ENCODE peak calls at places on chromosomes 1 and 21, in nine cellular contexts. B, Y, H, X, C, Q, G, D and O are unnamed samples.
A peak's percentile ranks its signal among the peaks of the same experiment; 100 is the strongest.

GRCh38 chr1:185681034-185681633 is 53.1 kb upstream of the HMCN1 start:
- DNase-seq in B (peak; percentile 21), Y (peak; percentile 59), H (no peak), X (peak; percentile 81), C (peak; percentile 58), Q (no peak), G (peak; percentile 4), D (peak; percentile 25), O (no peak)

GRCh38 chr1:197391303-197392226 is 123.5 kb downstream of the CRB1 start:
- DNase-seq in B (no peak), Y (no peak), H (no peak), X (no peak), C (no peak), Q (no peak), G (no peak), D (no peak), O (no peak)

GRCh38 chr1:89739013-89739843 is 81.6 kb upstream of the LRRC8D start:
- DNase-seq in B (no peak), Y (no peak), H (no peak), X (peak; percentile 60), C (peak; percentile 51), Q (no peak), G (no peak), D (peak; percentile 32), O (no peak)

GRCh38 chr1:48203287-48203900 is 19.1 kb upstream of the SLC5A9 start:
- DNase-seq in B (peak; percentile 35), Y (peak; percentile 62), H (no peak), X (peak; percentile 62), C (peak; percentile 50), Q (no peak), G (no peak), D (peak; percentile 42), O (no peak)

GRCh38 chr1:37676281-37677243 is 15.8 kb upstream of the CDCA8 start:
- DNase-seq in B (no peak), Y (peak; percentile 51), H (no peak), X (no peak), C (no peak), Q (no peak), G (no peak), D (peak; percentile 67), O (no peak)

GRCh38 chr1:113768916-113769598 is 9.8 kb upstream of the PHTF1 start:
- DNase-seq in B (no peak), Y (no peak), H (no peak), X (no peak), C (no peak), Q (no peak), G (no peak), D (no peak), O (no peak)

GRCh38 chr21:41168391-41169257 is 664 bp downstream of the BACE2 start:
- DNase-seq in B (peak; percentile 7), Y (peak; percentile 66), H (peak; percentile 62), X (peak; percentile 52), C (peak; percentile 62), Q (peak; percentile 84), G (peak; percentile 37), D (peak; percentile 28), O (no peak)

GRCh38 chr1:236079703-236080245 is 14.9 kb upstream of the NID1 start:
- DNase-seq in B (no peak), Y (no peak), H (no peak), X (no peak), C (no peak), Q (no peak), G (no peak), D (no peak), O (no peak)

GRCh38 chr1:236301080-236301957 is 19.6 kb upstream of the ERO1B start:
- DNase-seq in B (no peak), Y (no peak), H (peak; percentile 48), X (no peak), C (no peak), Q (no peak), G (no peak), D (no peak), O (no peak)

GRCh38 chr1:151763990-151764389 is 694 bp upstream of the MRPL9 start:
- DNase-seq in B (no peak), Y (no peak), H (no peak), X (no peak), C (peak; percentile 30), Q (no peak), G (no peak), D (no peak), O (no peak)

GRCh38 chr1:245177071-245177900 is 22.5 kb downstream of the KIF26B start:
- DNase-seq in B (no peak), Y (peak; percentile 43), H (peak; percentile 50), X (peak; percentile 49), C (no peak), Q (no peak), G (no peak), D (no peak), O (no peak)

GRCh38 chr1:14693996-14694395 is 95.5 kb downstream of the KAZN start:
- DNase-seq in B (no peak), Y (no peak), H (no peak), X (no peak), C (no peak), Q (no peak), G (no peak), D (no peak), O (no peak)

DNA sequence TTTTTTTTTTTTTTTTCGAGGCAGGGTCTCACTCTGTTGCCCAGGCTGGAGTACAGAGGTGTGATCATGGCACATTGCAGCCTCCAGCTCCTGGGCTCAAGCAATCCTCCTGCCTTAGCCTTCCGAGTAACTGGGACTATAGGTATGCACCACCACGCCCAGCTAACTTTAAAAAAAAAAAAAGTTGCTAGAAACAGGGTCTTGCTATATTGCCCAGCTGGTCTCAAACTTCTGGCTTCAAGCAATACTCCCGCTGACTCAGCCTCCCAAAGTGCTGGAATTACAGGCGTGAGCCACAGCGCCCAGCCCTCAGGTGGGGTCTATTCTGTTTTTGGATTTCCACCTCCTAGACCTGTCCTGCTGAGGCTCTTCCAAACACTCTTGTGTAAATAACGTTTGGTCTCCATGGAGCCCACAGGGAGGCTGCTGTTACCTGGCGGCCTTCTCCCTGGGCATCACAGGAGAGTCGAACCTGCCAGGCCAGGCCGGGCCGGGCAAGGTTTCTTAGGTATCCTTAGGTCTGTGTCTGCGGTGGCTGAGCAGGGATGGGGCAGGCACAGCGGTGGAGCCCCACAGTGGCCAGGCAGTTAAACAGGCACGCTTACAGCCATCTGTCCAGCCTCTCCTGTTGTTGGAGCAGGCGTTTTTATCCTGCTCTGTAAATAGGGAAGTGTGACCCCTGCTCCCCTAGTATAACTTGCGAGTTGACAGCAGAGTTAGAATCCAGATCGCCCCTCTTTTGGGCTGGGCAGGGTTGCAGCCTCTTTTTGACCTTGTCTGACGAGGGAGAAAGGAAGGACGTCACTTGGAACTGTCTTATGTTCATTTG is 18.8 kb downstream of the PLEKHM2 start:
- DNase-seq in B (no peak), Y (peak; percentile 39), H (no peak), X (peak; percentile 45), C (peak; percentile 59), Q (no peak), G (no peak), D (no peak), O (no peak)
- TF ChIP-seq CTCF in B (peak; percentile 7), Y (peak; percentile 23), H (no peak), X (no peak), C (peak; percentile 39), Q (no peak), G (no peak), D (no peak), O (peak; percentile 15)

GRCh38 chr1:46244656-46245371 is 2.7 kb upstream of the RAD54L start:
- DNase-seq in B (peak; percentile 47), Y (no peak), H (no peak), X (peak; percentile 38), C (peak; percentile 37), Q (no peak), G (no peak), D (peak; percentile 51), O (no peak)

GRCh38 chr1:46242918-46243317 is 4.6 kb upstream of the RAD54L start:
- DNase-seq in B (no peak), Y (no peak), H (no peak), X (no peak), C (no peak), Q (no peak), G (no peak), D (no peak), O (no peak)

GRCh38 chr1:46246548-46247432 is 773 bp upstream of the RAD54L start:
- DNase-seq in B (peak; percentile 81), Y (peak; percentile 74), H (no peak), X (no peak), C (peak; percentile 49), Q (no peak), G (no peak), D (peak; percentile 40), O (peak; percentile 76)

GRCh38 chr1:46247433-46248121 is at the start of gene RAD54L:
- DNase-seq in B (peak; percentile 94), Y (peak; percentile 99), H (peak; percentile 98), X (peak; percentile 99), C (peak; percentile 99), Q (peak; percentile 98), G (peak; percentile 94), D (peak; percentile 99), O (peak; percentile 95)

GRCh38 chr1:46248122-46248920 is 758 bp downstream of the RAD54L start:
- DNase-seq in B (peak; percentile 37), Y (peak; percentile 45), H (peak; percentile 71), X (peak; percentile 82), C (peak; percentile 29), Q (peak; percentile 66), G (peak; percentile 24), D (peak; percentile 24), O (no peak)
- TF ChIP-seq CTCF in B (no peak), Y (no peak), H (no peak), X (no peak), C (peak; percentile 20), Q (no peak), G (peak; percentile 43), D (no peak), O (peak; percentile 56)

GRCh38 chr1:153655333-153655732 is 3.2 kb upstream of the SNAPIN start:
- DNase-seq in B (no peak), Y (peak; percentile 12), H (no peak), X (no peak), C (no peak), Q (peak; percentile 14), G (no peak), D (no peak), O (no peak)

GRCh38 chr1:153661111-153661708 is 2.7 kb downstream of the SNAPIN start:
- DNase-seq in B (no peak), Y (no peak), H (no peak), X (no peak), C (no peak), Q (peak; percentile 34), G (no peak), D (no peak), O (no peak)

GRCh38 chr1:153659656-153660055 is 1.2 kb downstream of the SNAPIN start:
- DNase-seq in B (no peak), Y (no peak), H (peak; percentile 20), X (no peak), C (no peak), Q (peak; percentile 56), G (no peak), D (no peak), O (no peak)

GRCh38 chr1:153659175-153659534 is 652 bp downstream of the SNAPIN start:
- DNase-seq in B (no peak), Y (no peak), H (no peak), X (no peak), C (no peak), Q (no peak), G (no peak), D (no peak), O (no peak)

GRCh38 chr1:153658400-153659174 is at the start of gene SNAPIN:
- DNase-seq in B (peak; percentile 91), Y (peak; percentile 95), H (peak; percentile 91), X (peak; percentile 95), C (peak; percentile 82), Q (peak; percentile 95), G (peak; percentile 90), D (peak; percentile 93), O (peak; percentile 91)
- TF ChIP-seq CTCF in B (no peak), Y (no peak), H (no peak), X (no peak), C (no peak), Q (peak; percentile 14), G (peak; percentile 33), D (no peak), O (peak; percentile 27)

GRCh38 chr1:29379438-29380073 is 143.2 kb downstream of the PTPRU start:
- DNase-seq in B (no peak), Y (no peak), H (no peak), X (peak; percentile 44), C (peak; percentile 73), Q (no peak), G (peak; percentile 11), D (no peak), O (peak; percentile 27)
- TF ChIP-seq CTCF in B (peak; percentile 28), Y (peak; percentile 44), H (no peak), X (peak; percentile 63), C (peak; percentile 94), Q (no peak), G (peak; percentile 77), D (peak; percentile 23), O (peak; percentile 80)